ENCODE peak calls at places on chromosomes 11 and 22, in five cellular contexts. P, G, A, V and W are unnamed samples.

GRCh38 chr22:19803736-19804267 is 43.2 kb downstream of the TBX1 start:
- DNase-seq in A (no peak), G (no peak), P (no peak), V (no peak), W (no peak)

GRCh38 chr22:40547729-40548143 is 88.8 kb downstream of the MRTFA start:
- DNase-seq in G (no peak), A (no peak), P (no peak), V (no peak), W (no peak)

GRCh38 chr11:30128269-30128932 is 102.4 kb upstream of the FSHB start:
- DNase-seq in P (peak; percentile 61), A (no peak), G (no peak), V (no peak), W (no peak)

GRCh38 chr22:47032956-47033647 is 270.7 kb downstream of the TBC1D22A start:
- DNase-seq in P (no peak), V (no peak), A (no peak), G (no peak), W (peak; percentile 53)

GRCh38 chr22:41833369-41834004 is 582 bp downstream of the SREBF2 start:
- DNase-seq in A (peak; percentile 40), G (peak; percentile 60), P (no peak), V (no peak), W (peak; percentile 57)

GRCh38 chr22:49933236-49933921 is 14.9 kb downstream of the CRELD2 start:
- DNase-seq in V (no peak), G (no peak), P (no peak), A (peak; percentile 17), W (peak; percentile 66)

GRCh38 chr11:36403661-36404060 is 106.4 kb downstream of the TRAF6 start:
- DNase-seq in G (no peak), V (no peak), P (no peak), A (no peak), W (no peak)

GRCh38 chr11:91560434-91560833 is 664.2 kb upstream of the FAT3 start:
- DNase-seq in G (no peak), V (no peak), A (no peak), P (no peak), W (no peak)

GRCh38 chr22:50684986-50685385 is 12.4 kb downstream of the SHANK3 start:
- DNase-seq in P (no peak), V (no peak), A (no peak), G (peak; percentile 12), W (no peak)

GRCh38 chr11:125069796-125070195 is 6.7 kb downstream of the SLC37A2 start:
- DNase-seq in P (no peak), G (peak; percentile 11), V (no peak), A (no peak), W (no peak)